ENCODE peak calls at places on chromosomes 11 and 22, in four cellular contexts. S is AG04450, T is PC-9, H is tibial nerve. R is an unnamed sample.

GRCh38 chr22:26893034-26893710 is 235.8 kb downstream of the MIAT start:
- DNase-seq in S (no peak), T (no peak), H (no peak), R (no peak)

GRCh38 chr11:105297463-105297862 is 157.9 kb upstream of the CARD18 start:
- DNase-seq in S (no peak), T (no peak), H (no peak), R (no peak)

GRCh38 chr22:16972311-16972710 is 35.7 kb downstream of the GAB4 start:
- DNase-seq in S (no peak), T (no peak), H (no peak), R (no peak)

GRCh38 chr11:31106963-31107576 is 262.5 kb downstream of the DCDC1 start:
- DNase-seq in S (no peak), T (peak; percentile 42), H (peak; percentile 16), R (peak; percentile 80)

GRCh38 chr11:45470151-45471001 is 184.2 kb upstream of the SYT13 start:
- DNase-seq in S (no peak), T (no peak), H (no peak), R (no peak)

GRCh38 chr11:8717876-8718753 is 35.5 kb downstream of the RPL27A start:
- DNase-seq in S (peak; percentile 89), T (peak; percentile 70), H (peak; percentile 23), R (no peak)

GRCh38 chr11:135006800-135007199 is 594.8 kb upstream of the B3GAT1 start:
- DNase-seq in S (no peak), T (no peak), H (no peak), R (peak; percentile 27)

GRCh38 chr11:47233989-47234668 is 14.5 kb downstream of the ACP2 start:
- DNase-seq in S (no peak), T (peak; percentile 89), H (no peak), R (peak; percentile 50)

GRCh38 chr11:74320538-74320937 is 9.1 kb upstream of the P4HA3 start:
- DNase-seq in S (no peak), T (no peak), H (no peak), R (no peak)

GRCh38 chr11:131025020-131025419 is 108.7 kb upstream of the SNX19 start:
- DNase-seq in S (peak; percentile 29), T (no peak), H (no peak), R (peak; percentile 22)

GRCh38 chr11:44899959-44900358 is 50.7 kb downstream of the TP53I11 start:
- DNase-seq in S (peak; percentile 33), T (no peak), H (no peak), R (peak; percentile 53)

GRCh38 chr22:48068323-48068722 is 1305.9 kb downstream of the TBC1D22A start:
- DNase-seq in S (no peak), T (no peak), H (no peak), R (no peak)

GRCh38 chr11:107876141-107876540 is 17.6 kb upstream of the SLC35F2 start:
- DNase-seq in S (no peak), T (no peak), H (no peak), R (no peak)

GRCh38 chr11:118353084-118353710 is 6.2 kb upstream of the UBE4A start:
- DNase-seq in S (no peak), T (no peak), H (no peak), R (no peak)

GRCh38 chr22:37519268-37520195 is at the start of gene CARD10:
- DNase-seq in S (no peak), T (no peak), H (no peak), R (peak; percentile 32)

GRCh38 chr11:19816817-19817216 is 104.2 kb downstream of the NAV2 start:
- DNase-seq in S (no peak), T (no peak), H (no peak), R (no peak)

GRCh38 chr11:58787903-58788302 is 56.2 kb upstream of the GLYAT start:
- DNase-seq in S (no peak), T (peak; percentile 64), H (no peak), R (no peak)

GRCh38 chr11:132312616-132313210 is 942.3 kb downstream of the NTM start:
- DNase-seq in S (no peak), T (no peak), H (no peak), R (peak; percentile 21)

GRCh38 chr11:118902336-118903203 is 18.9 kb downstream of the CXCR5 start:
- DNase-seq in S (no peak), T (no peak), H (no peak), R (no peak)

GRCh38 chr22:38755155-38755910 is 465 bp downstream of the SUN2 start:
- DNase-seq in S (no peak), T (peak; percentile 85), H (peak; percentile 95), R (peak; percentile 68)

GRCh38 chr22:30969532-30970355 is 679 bp downstream of the TUG1 start:
- DNase-seq in S (no peak), T (no peak), H (no peak), R (peak; percentile 61)

GRCh38 chr11:125376117-125376516 is 119.9 kb downstream of the FEZ1 start:
- DNase-seq in S (no peak), T (no peak), H (no peak), R (peak; percentile 86)

GRCh38 chr11:62980133-62980760 is 4.5 kb downstream of the SLC22A6 start:
- DNase-seq in S (no peak), T (no peak), H (no peak), R (no peak)

GRCh38 chr22:19065298-19065859 is 56.8 kb downstream of the DGCR2 start:
- DNase-seq in S (no peak), T (no peak), H (no peak), R (no peak)

GRCh38 chr22:19125474-19126308 is 3.5 kb upstream of the DGCR2 start:
- DNase-seq in S (no peak), T (no peak), H (no peak), R (no peak)

GRCh38 chr11:10307022-10307410 is 2.1 kb downstream of the ADM start:
- DNase-seq in S (no peak), T (peak; percentile 83), H (no peak), R (no peak)

GRCh38 chr11:69292221-69292648 is 1.7 kb upstream of the MYEOV start:
- DNase-seq in S (no peak), T (no peak), H (no peak), R (peak; percentile 23)

GRCh38 chr11:57638005-57638760 is 11.5 kb downstream of the YPEL4 start:
- DNase-seq in S (peak; percentile 58), T (no peak), H (no peak), R (no peak)

GRCh38 chr11:62449451-62449851 is 30.6 kb downstream of the SCGB1A1 start:
- DNase-seq in S (no peak), T (peak; percentile 76), H (no peak), R (no peak)

GRCh38 chr11:62260261-62260953 is 9.6 kb upstream of the SCGB2A2 start:
- DNase-seq in S (no peak), T (no peak), H (no peak), R (no peak)

GRCh38 chr11:77152846-77153245 is 24.8 kb downstream of the MYO7A start:
- DNase-seq in S (no peak), T (no peak), H (no peak), R (no peak)

GRCh38 chr11:109547356-109548027 is 125.5 kb downstream of the C11orf87 start:
- DNase-seq in S (peak; percentile 27), T (peak; percentile 68), H (no peak), R (no peak)

GRCh38 chr11:115912484-115912945 is 408.3 kb upstream of the CADM1 start:
- DNase-seq in S (no peak), T (no peak), H (no peak), R (peak; percentile 25)

GRCh38 chr11:55847453-55847852 is 8.9 kb downstream of the OR5D16 start:
- DNase-seq in S (no peak), T (no peak), H (no peak), R (no peak)
- H3K9me3 ChIP-seq in S (peaks cover 3% of the 10 kb centered on the region), T (no peaks in the 10 kb centered on the region), H (no peaks in the 10 kb centered on the region), R (no peaks in the 10 kb centered on the region)

GRCh38 chr11:73024646-73025045 is 117.5 kb downstream of the FCHSD2 start:
- DNase-seq in S (no peak), T (no peak), H (no peak), R (no peak)
- H3K9me3 ChIP-seq in S (peaks cover 13% of the 10 kb centered on the region), T (peaks cover 5% of the 10 kb centered on the region), H (peaks cover 29% of the 10 kb centered on the region), R (peaks cover 5% of the 10 kb centered on the region)

DNA sequence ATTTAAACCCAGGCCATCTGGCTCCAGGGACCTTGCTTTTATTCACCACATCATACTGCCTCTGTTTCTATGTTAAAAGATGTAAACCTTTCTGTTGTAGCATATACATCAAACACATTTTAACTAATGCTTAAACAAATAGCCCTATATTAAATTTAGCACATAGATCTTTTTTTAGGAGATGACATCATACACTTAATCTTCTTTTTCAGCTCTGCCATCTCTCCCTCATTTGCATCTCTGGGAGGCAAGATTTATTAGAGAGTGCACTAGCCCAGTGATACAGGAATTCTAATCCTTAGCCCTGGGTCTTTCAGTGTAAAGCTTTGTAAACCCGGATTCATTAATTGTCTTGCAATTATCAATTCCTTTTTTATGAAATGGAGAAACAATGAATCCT is 13.6 kb downstream of the OR5D16 start:
- DNase-seq in S (no peak), T (no peak), H (no peak), R (no peak)
- H3K9me3 ChIP-seq in S (peaks cover 2% of the 10 kb centered on the region), T (no peaks in the 10 kb centered on the region), H (no peaks in the 10 kb centered on the region), R (no peaks in the 10 kb centered on the region)

GRCh38 chr11:1411301-1411700 is 21.6 kb downstream of the BRSK2 start:
- DNase-seq in S (no peak), T (no peak), H (no peak), R (no peak)

GRCh38 chr11:1415631-1416030 is 25.9 kb downstream of the BRSK2 start:
- DNase-seq in S (no peak), T (no peak), H (no peak), R (no peak)

GRCh38 chr11:1412377-1413095 is 22.8 kb downstream of the BRSK2 start:
- DNase-seq in S (no peak), T (no peak), H (no peak), R (no peak)

GRCh38 chr11:1410366-1411291 is 20.9 kb downstream of the BRSK2 start:
- DNase-seq in S (no peak), T (no peak), H (no peak), R (no peak)

DNA sequence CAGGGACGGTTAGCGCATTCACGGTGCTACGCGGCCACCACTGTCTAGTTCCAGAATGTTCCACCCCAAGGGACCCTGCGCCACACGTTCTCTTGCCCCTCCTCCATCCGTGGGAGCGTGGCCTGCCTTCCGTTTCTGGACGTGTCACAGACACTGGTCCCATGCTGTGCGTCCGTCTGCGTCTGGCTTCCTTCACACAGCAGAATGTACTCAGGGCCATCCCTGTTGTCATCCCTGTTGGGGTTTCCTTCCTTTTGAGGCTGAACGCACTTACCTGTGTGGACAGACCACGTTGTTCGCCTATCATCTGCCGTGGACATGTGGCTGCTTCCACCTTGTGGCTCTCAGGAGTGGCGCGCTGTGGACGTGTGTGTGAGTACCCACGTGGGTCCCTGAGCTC is 24.9 kb downstream of the BRSK2 start:
- DNase-seq in S (no peak), T (no peak), H (no peak), R (no peak)
- H3K9me3 ChIP-seq in S (peaks cover 78% of the 10 kb centered on the region), T (no peaks in the 10 kb centered on the region), H (peaks cover 25% of the 10 kb centered on the region), R (peaks cover 33% of the 10 kb centered on the region)